ENCODE peak calls at places on chromosomes 13 and 19, in four cellular contexts. D is Kasumi-1, R is fibroblast of the aortic adventitia, P is mesothelial cell of epicardium. O is an unnamed sample.

GRCh38 chr13:33340631-33341030 is 55.1 kb upstream of the STARD13 start:
- DNase-seq in D (no peak), R (peak; percentile 53), P (no peak), O (no peak)

GRCh38 chr19:42325896-42326771 is 699 bp downstream of the MEGF8 start:
- DNase-seq in D (peak; percentile 26), R (no peak), P (no peak), O (peak; percentile 61)

GRCh38 chr13:70255406-70255991 is 147.2 kb upstream of the KLHL1 start:
- DNase-seq in D (no peak), R (no peak), P (no peak), O (no peak)

GRCh38 chr13:110415669-110416068 is 108.6 kb downstream of the COL4A2 start:
- DNase-seq in D (no peak), R (no peak), P (no peak), O (no peak)

GRCh38 chr13:78608705-78609463 is 5.5 kb upstream of the POU4F1 start:
- DNase-seq in D (no peak), R (no peak), P (no peak), O (no peak)

GRCh38 chr19:2949939-2950285 is 5.1 kb upstream of the ZNF77 start:
- DNase-seq in D (peak; percentile 33), R (peak; percentile 64), P (no peak), O (no peak)

GRCh38 chr13:35723061-35723461 is 246.6 kb upstream of the MAB21L1 start:
- DNase-seq in D (no peak), R (peak; percentile 60), P (no peak), O (no peak)

GRCh38 chr19:18519962-18520847 is 1.7 kb downstream of the ELL start:
- DNase-seq in D (peak; percentile 72), R (peak; percentile 77), P (no peak), O (peak; percentile 87)

GRCh38 chr13:26785845-26786630 is 25.5 kb upstream of the GPR12 start:
- DNase-seq in D (peak; percentile 40), R (peak; percentile 2), P (no peak), O (no peak)

GRCh38 chr13:78372581-78372980 is 230.8 kb downstream of the POU4F1 start:
- DNase-seq in D (no peak), R (no peak), P (no peak), O (no peak)

GRCh38 chr19:43651758-43652545 is 12.3 kb upstream of the CADM4 start:
- DNase-seq in D (peak; percentile 63), R (peak; percentile 68), P (no peak), O (peak; percentile 78)

GRCh38 chr13:76380436-76381065 is 505.7 kb downstream of the KCTD12 start:
- DNase-seq in D (no peak), R (peak; percentile 84), P (no peak), O (peak; percentile 96)

O was measured in myocyte.